ENCODE peak calls at places on chromosomes 13 and 19, in nine cellular contexts. J is WERI-Rb-1, M is NB4, R is H1, O is esophagus squamous epithelium, T is omental fat pad, I is stomach, L is mesothelial cell of epicardium, Q is mammary epithelial cell. A is an unnamed sample.

GRCh38 chr19:51702754-51703654 is 9.9 kb downstream of the SPACA6 start:
- DNase-seq in O (no peak), R (peak), T (peak), J (no peak), L (no peak), M (no peak), I (peak), Q (no peak), A (no peak)

GRCh38 chr13:48050550-48050949 is 13.0 kb downstream of the NUDT15 start:
- DNase-seq in Q (no peak), T (no peak), L (no peak), R (no peak), I (no peak), M (no peak), O (no peak), J (no peak), A (no peak)

GRCh38 chr13:44331912-44332840 is 41.4 kb upstream of the SERP2 start:
- DNase-seq in I (no peak), J (peak), L (peak), Q (no peak), M (peak), T (peak), O (no peak), R (no peak), A (no peak)

GRCh38 chr13:110989331-110989730 is 74.5 kb upstream of the ANKRD10 start:
- DNase-seq in I (no peak), T (no peak), O (no peak), R (no peak), Q (no peak), M (no peak), J (no peak), L (no peak), A (no peak)

GRCh38 chr13:90545070-90545840 is 802.2 kb upstream of the MIR17HG start:
- DNase-seq in J (no peak), L (no peak), I (no peak), M (peak), R (no peak), O (no peak), T (no peak), Q (peak), A (no peak)

GRCh38 chr19:36213793-36214387 is 575 bp downstream of the ZNF565 start:
- DNase-seq in J (peak), R (no peak), O (no peak), T (peak), L (no peak), M (no peak), Q (no peak), I (no peak), A (no peak)

GRCh38 chr13:112248909-112249592 is 127.1 kb upstream of the SPACA7 start:
- DNase-seq in J (no peak), M (no peak), I (no peak), O (no peak), Q (no peak), T (no peak), L (no peak), R (peak), A (no peak)

GRCh38 chr13:112637017-112637801 is 49.3 kb upstream of the TUBGCP3 start:
- DNase-seq in J (no peak), M (no peak), R (peak), O (no peak), I (no peak), L (no peak), T (no peak), Q (no peak), A (no peak)

GRCh38 chr19:45528149-45528743 is 21.0 kb downstream of the VASP start:
- DNase-seq in O (no peak), J (peak), I (no peak), M (no peak), Q (peak), R (peak), T (no peak), L (no peak), A (no peak)

GRCh38 chr13:108463365-108463764 is 166.0 kb upstream of the MYO16 start:
- DNase-seq in O (no peak), R (no peak), T (no peak), I (no peak), L (no peak), J (no peak), Q (peak), M (no peak), A (peak)

GRCh38 chr13:32021785-32022184 is 9.8 kb upstream of the FRY start:
- DNase-seq in J (no peak), T (no peak), M (no peak), I (no peak), Q (no peak), R (no peak), O (no peak), L (no peak), A (no peak)

GRCh38 chr19:5456130-5456835 is 1.1 kb downstream of the ZNRF4 start:
- DNase-seq in O (no peak), Q (no peak), M (no peak), R (no peak), I (no peak), T (no peak), J (no peak), L (no peak), A (no peak)

GRCh38 chr13:112833551-112834257 is 135.3 kb upstream of the MCF2L start:
- DNase-seq in R (no peak), J (no peak), Q (no peak), M (no peak), L (no peak), O (no peak), T (no peak), I (no peak), A (no peak)

GRCh38 chr13:47480121-47480520 is 521.0 kb downstream of the SUCLA2 start:
- DNase-seq in O (no peak), J (no peak), T (no peak), L (no peak), Q (peak), R (no peak), I (no peak), M (no peak), A (no peak)

GRCh38 chr13:110109140-110109783 is 197.7 kb downstream of the COL4A1 start:
- DNase-seq in J (no peak), R (no peak), O (no peak), M (peak), L (no peak), I (no peak), T (no peak), Q (no peak), A (no peak)

GRCh38 chr19:2636142-2636896 is 66.2 kb downstream of the GNG7 start:
- DNase-seq in L (no peak), Q (no peak), J (no peak), T (no peak), M (no peak), R (no peak), O (no peak), I (no peak), A (no peak)

GRCh38 chr19:40421468-40421778 is 4.4 kb downstream of the SERTAD1 start:
- DNase-seq in L (no peak), O (no peak), T (no peak), M (no peak), Q (no peak), I (no peak), J (no peak), R (no peak), A (no peak)

GRCh38 chr13:95251641-95252040 is 49.6 kb downstream of the ABCC4 start:
- DNase-seq in R (no peak), M (no peak), L (no peak), T (no peak), J (peak), Q (no peak), I (no peak), O (no peak), A (no peak)

GRCh38 chr19:54574527-54575056 is 1.0 kb downstream of the LILRA2 start:
- DNase-seq in M (no peak), L (no peak), J (no peak), O (no peak), Q (no peak), I (no peak), T (no peak), R (no peak), A (no peak)

GRCh38 chr19:11797491-11797890 is 832 bp upstream of the ZNF491 start:
- DNase-seq in O (no peak), R (peak), Q (peak), M (peak), L (peak), J (peak), I (peak), T (peak), A (peak)

GRCh38 chr19:15337202-15337601 is 4.9 kb upstream of the BRD4 start:
- DNase-seq in T (no peak), M (no peak), L (no peak), J (no peak), I (no peak), R (no peak), O (no peak), Q (no peak), A (no peak)

DNA sequence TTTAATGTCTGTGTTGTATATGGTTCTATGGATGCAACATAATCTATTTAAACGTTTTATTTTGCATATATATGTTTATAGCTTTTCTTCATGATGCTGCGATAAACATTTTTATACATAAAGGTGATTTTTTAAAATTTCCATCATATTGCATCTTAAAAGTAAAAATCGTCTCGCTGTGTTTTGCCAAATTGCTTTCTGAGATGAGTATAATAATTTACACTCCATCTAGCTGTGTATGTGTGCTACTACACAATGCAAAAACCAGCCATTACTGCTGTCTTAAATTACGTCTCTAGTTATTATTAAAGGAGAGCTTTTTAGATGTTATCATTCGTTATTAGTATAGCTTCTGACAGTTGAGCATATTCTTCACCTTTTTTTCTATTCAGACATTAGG is 37.2 kb downstream of the METTL21C start:
- DNase-seq in Q (no peak), I (no peak), L (no peak), R (no peak), J (no peak), O (no peak), M (no peak), T (no peak), A (no peak)
- TF ChIP-seq CTCF in Q (peak), I (no peak), L (peak), R (no peak), J (peak), O (no peak), M (no peak), T (no peak), A (peak)

DNA sequence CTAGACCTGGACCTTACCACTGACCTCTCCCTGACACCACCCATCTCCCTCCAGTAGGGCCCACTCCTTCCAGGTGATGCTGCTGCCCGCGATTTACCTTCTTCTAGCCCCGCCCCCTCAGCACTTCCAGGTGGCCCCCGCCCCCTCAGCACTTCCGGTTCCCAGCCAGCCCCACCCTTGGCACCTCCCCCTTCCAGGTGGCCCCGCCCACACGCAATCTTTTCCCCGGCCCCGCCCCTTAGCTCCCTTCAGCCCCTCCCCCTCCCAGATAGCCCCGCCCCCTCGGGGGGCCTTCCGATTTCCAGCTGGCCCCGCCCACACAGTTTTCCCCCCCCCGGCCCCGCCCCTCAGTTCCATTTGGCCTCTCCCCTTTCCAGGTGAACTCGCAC is 565 bp downstream of the LIG1 start:
- DNase-seq in Q (peak), M (peak), I (peak), J (peak), R (peak), T (peak), O (peak), L (peak), A (peak)
- TF ChIP-seq CTCF in Q (no peak), M (no peak), I (no peak), J (no peak), R (no peak), T (no peak), O (no peak), L (no peak), A (no peak)

GRCh38 chr13:54574791-54575190 is 1546.2 kb downstream of the OLFM4 start:
- DNase-seq in J (no peak), Q (no peak), M (no peak), T (no peak), R (no peak), L (no peak), I (no peak), O (no peak), A (no peak)

DNA sequence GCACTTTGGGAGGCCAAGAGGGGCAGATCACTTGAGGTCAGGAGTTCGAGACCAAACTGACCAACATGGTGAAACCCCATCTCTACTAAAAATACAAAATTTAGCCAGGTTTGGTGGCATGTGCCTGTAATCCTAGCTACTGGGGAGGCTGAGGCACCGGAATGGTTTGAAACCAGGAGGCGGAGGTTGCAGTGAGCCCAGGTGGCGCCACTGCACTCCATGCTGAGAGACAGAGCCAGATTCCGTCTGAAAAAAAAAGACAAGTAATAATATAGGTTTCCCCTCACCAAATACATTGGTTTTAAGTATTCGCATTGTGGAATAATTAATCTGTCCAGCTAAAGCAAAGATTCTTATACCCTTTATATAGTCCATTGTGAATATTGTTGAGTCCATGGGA is 1544.6 kb downstream of the OLFM4 start:
- DNase-seq in O (no peak), L (no peak), R (no peak), T (no peak), J (no peak), Q (no peak), M (no peak), I (no peak), A (no peak)
- TF ChIP-seq CTCF in O (no peak), L (no peak), R (peak), T (no peak), J (no peak), Q (no peak), M (no peak), I (no peak), A (no peak)

DNA sequence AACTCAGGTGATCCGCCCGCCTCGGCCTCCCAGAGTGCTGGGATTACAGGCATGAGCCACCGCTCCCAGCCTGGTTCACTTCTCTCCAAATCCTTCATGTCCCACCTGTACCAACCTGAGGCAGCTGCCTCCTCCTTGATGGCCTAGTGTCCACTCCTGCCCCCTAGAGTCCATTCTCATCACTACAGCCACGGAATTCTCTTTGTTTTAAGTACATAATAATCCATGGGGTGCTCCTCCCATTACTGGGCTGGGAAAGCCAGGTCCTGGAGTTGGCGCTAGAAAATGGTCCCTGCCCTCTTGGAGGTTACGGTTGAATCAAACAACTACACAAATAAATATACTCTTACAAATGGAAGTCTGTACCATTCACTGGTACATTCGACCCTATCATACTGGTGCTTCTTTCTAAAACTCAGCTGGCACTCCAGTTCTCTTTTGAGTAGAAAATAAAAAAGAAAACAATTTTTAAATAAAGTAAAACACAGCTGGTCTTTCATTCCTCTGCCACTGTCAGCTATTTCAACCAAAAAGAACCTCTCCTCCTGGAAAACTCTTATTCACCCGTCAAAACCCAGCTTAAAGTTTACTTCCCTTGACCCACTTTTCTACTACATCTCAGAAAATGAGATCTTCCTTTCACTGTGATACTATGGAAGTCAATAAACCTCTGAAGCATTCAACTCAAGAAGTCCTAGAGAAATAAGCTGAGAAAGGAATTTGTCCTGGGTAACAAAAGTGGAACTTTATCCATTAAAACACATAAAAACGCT is 22.4 kb upstream of the ARHGEF18 start:
- DNase-seq in M (peak), O (no peak), Q (peak), T (no peak), R (peak), I (no peak), L (no peak), J (peak), A (no peak)
- TF ChIP-seq CTCF in M (peak), O (no peak), Q (peak), T (no peak), R (peak), I (no peak), L (peak), J (peak), A (peak)

DNA sequence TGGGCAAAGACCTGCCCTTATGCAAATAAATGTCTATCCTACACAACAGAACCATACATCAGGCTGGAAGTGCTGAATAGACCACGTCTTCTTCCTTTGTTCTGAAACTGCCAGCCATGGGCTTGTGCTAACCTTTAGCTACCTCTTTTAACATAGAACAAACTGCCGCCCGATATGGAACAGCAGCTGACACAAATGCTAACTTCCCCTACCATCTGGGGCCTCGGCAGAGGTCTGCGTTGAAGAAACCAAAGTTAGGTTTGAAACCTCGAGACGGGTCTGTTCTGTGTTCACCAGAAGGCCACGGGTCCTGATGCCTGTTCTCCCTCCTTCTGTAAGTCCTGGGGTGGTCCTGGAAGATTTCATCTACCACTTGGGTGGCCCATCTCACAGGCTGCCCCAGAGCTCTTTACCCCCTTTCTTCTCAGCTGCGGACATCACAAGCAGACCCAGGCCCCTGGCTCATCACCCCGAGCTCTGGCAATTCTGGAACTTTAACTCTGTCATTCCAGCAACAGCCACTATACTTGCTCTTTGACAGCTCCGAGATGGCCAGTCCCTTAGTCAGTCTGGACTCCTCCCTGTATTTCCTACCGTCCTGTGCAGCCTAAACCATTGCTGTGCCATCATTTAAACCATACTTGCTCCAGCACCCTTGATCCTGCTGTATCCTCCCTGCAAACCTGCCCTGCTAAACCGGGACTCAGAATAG is 146.7 kb downstream of the USP12 start:
- DNase-seq in R (no peak), I (no peak), M (peak), L (no peak), O (no peak), Q (no peak), T (no peak), J (peak), A (no peak)
- TF ChIP-seq CTCF in R (no peak), I (no peak), M (no peak), L (no peak), O (no peak), Q (no peak), T (no peak), J (no peak), A (no peak)

A was measured in AG09319.